ENCODE peak calls at places on chromosomes 12 and 14, in six cellular contexts. V is fibroblast of mammary gland, G is thyroid gland, U is astrocyte of the spinal cord, N is AG04449, H is right lobe of liver. C is an unnamed sample.

GRCh38 chr14:65297744-65298143 is 114.8 kb upstream of the FUT8 start:
- DNase-seq in V (no peak), G (no peak), U (no peak), N (no peak), H (no peak), C (peak)

GRCh38 chr14:105577339-105577861 is 51.0 kb downstream of the TMEM121 start:
- DNase-seq in V (no peak), G (no peak), U (no peak), N (no peak), H (peak), C (no peak)

GRCh38 chr14:59964251-59965007 is 44.5 kb downstream of the LRRC9 start:
- DNase-seq in V (peak), G (no peak), U (peak), N (no peak), H (no peak), C (peak)

GRCh38 chr12:82666830-82667229 is 19.9 kb upstream of the TMTC2 start:
- DNase-seq in V (no peak), G (no peak), U (no peak), N (no peak), H (no peak), C (no peak)

GRCh38 chr12:27537855-27538675 is 14.1 kb downstream of the PPFIBP1 start:
- DNase-seq in V (peak), G (no peak), U (no peak), N (no peak), H (no peak), C (no peak)

GRCh38 chr12:78829690-78830089 is 34.9 kb upstream of the SYT1 start:
- DNase-seq in V (no peak), G (no peak), U (no peak), N (no peak), H (no peak), C (peak)

GRCh38 chr12:57215668-57216013 is 953 bp upstream of the NXPH4 start:
- DNase-seq in V (no peak), G (peak), U (no peak), N (no peak), H (no peak), C (peak)

GRCh38 chr12:6891637-6892036 is 13.0 kb upstream of the LRRC23 start:
- DNase-seq in V (no peak), G (no peak), U (no peak), N (no peak), H (no peak), C (no peak)

GRCh38 chr12:117284160-117284559 is 77.3 kb downstream of the NOS1 start:
- DNase-seq in V (no peak), G (no peak), U (no peak), N (no peak), H (no peak), C (no peak)

GRCh38 chr12:70213707-70214106 is 29.5 kb upstream of the CNOT2 start:
- DNase-seq in V (no peak), G (no peak), U (no peak), N (no peak), H (no peak), C (no peak)

GRCh38 chr12:53481957-53482586 is 17.2 kb downstream of the MAP3K12 start:
- DNase-seq in V (no peak), G (no peak), U (no peak), N (no peak), H (no peak), C (peak)

GRCh38 chr14:92425101-92425500 is 88.5 kb upstream of the RIN3 start:
- DNase-seq in V (peak), G (no peak), U (peak), N (no peak), H (no peak), C (peak)

GRCh38 chr12:77685112-77685511 is 145.6 kb upstream of the NAV3 start:
- DNase-seq in V (peak), G (peak), U (peak), N (peak), H (peak), C (peak)

GRCh38 chr14:99249389-99249788 is 22.6 kb downstream of the BCL11B start:
- DNase-seq in V (no peak), G (no peak), U (no peak), N (no peak), H (no peak), C (peak)

GRCh38 chr14:23306113-23306411 is 571 bp upstream of the BCL2L2 start:
- DNase-seq in V (peak), G (no peak), U (no peak), N (no peak), H (no peak), C (no peak)

GRCh38 chr12:14664434-14665023 is 31.9 kb downstream of the GUCY2C start:
- DNase-seq in V (peak), G (peak), U (peak), N (no peak), H (no peak), C (peak)

GRCh38 chr12:109346920-109347319 is 780 bp upstream of the MYO1H start:
- DNase-seq in V (no peak), G (no peak), U (no peak), N (no peak), H (no peak), C (no peak)

GRCh38 chr12:114041590-114041989 is 75.5 kb upstream of the RBM19 start:
- DNase-seq in V (no peak), G (no peak), U (no peak), N (no peak), H (no peak), C (no peak)

GRCh38 chr14:101721111-101721510 is 40.4 kb upstream of the PPP2R5C start:
- DNase-seq in V (no peak), G (no peak), U (no peak), N (no peak), H (no peak), C (no peak)

GRCh38 chr14:94748667-94749347 is 21.1 kb downstream of the GSC start:
- DNase-seq in V (peak), G (no peak), U (no peak), N (no peak), H (peak), C (no peak)

GRCh38 chr12:48796976-48797375 is 8.1 kb upstream of the ADCY6 start:
- DNase-seq in V (no peak), G (no peak), U (no peak), N (no peak), H (no peak), C (no peak)

GRCh38 chr12:60539592-60539991 is 943.8 kb downstream of the SLC16A7 start:
- DNase-seq in V (no peak), G (no peak), U (no peak), N (no peak), H (no peak), C (no peak)

GRCh38 chr14:61489002-61489401 is 167.6 kb downstream of the PRKCH start:
- DNase-seq in V (no peak), G (no peak), U (no peak), N (no peak), H (no peak), C (no peak)

GRCh38 chr12:27530157-27530922 is 6.3 kb downstream of the PPFIBP1 start:
- DNase-seq in V (peak), G (peak), U (peak), N (no peak), H (no peak), C (no peak)

GRCh38 chr12:28870839-28871440 is 278.1 kb upstream of the FAR2 start:
- DNase-seq in V (peak), G (no peak), U (peak), N (no peak), H (no peak), C (peak)

GRCh38 chr12:68138480-68138879 is 21.1 kb downstream of the IFNG start:
- DNase-seq in V (no peak), G (no peak), U (no peak), N (no peak), H (no peak), C (no peak)

GRCh38 chr12:28191690-28192089 is 1.4 kb downstream of the CCDC91 start:
- DNase-seq in V (peak), G (peak), U (peak), N (no peak), H (no peak), C (no peak)

GRCh38 chr12:62808166-62808879 is 126.6 kb downstream of the PPM1H start:
- DNase-seq in V (no peak), G (no peak), U (no peak), N (no peak), H (no peak), C (no peak)

GRCh38 chr12:26173153-26173552 is 22.2 kb upstream of the SSPN start:
- DNase-seq in V (no peak), G (no peak), U (no peak), N (no peak), H (no peak), C (no peak)

GRCh38 chr12:107057071-107057834 is 36.1 kb downstream of the CRY1 start:
- DNase-seq in V (peak), G (no peak), U (peak), N (no peak), H (no peak), C (peak)

DNA sequence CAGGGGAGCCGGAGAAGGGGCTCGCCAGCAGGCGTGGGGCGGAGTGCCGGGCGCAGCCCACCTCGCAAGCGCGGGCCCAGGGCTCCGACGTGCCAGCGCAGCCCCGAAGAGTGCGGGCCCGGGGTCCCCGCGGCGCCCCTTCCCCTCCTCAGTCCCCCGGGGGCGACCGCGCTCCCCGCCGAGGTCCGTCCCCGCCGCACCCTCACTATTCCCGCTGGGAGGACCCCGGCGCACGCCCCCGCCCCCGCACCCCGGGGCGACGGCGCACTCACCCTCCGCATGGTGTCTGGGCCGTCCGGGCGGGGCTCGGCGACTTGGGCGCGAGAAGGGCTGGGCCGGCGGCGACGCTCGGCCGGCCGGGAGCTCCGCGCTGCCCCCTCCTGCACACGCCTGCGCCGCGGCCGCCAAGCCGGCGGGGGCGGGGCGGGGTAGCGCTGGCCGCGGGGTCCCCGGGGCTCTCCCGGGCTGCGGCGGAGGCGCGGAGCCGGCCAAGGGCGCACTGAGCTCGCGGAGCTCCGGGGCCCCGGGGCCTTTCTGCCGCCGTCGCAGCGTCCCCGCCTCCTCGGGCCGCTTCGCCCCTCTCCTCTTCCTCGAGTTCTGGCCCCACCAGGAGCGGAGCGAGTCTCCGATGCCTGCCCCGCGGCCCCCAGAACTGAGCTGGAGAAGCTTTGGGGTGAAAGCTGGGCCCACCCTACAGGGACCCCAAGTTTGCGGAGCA is 130.0 kb downstream of the NDUFA12 start:
- DNase-seq in V (no peak), G (peak), U (no peak), N (no peak), H (no peak), C (no peak)
- TF ChIP-seq CTCF in V (no peak), G (no peak), U (no peak), N (no peak), H (no peak), C (no peak)

GRCh38 chr12:129902371-129903091 is 1.3 kb downstream of the TMEM132D start:
- DNase-seq in V (no peak), G (no peak), U (no peak), N (no peak), H (no peak), C (no peak)

GRCh38 chr12:129901256-129901655 is 2.6 kb downstream of the TMEM132D start:
- DNase-seq in V (peak), G (no peak), U (peak), N (no peak), H (no peak), C (peak)

GRCh38 chr12:129903956-129904769 is at the start of gene TMEM132D:
- DNase-seq in V (no peak), G (no peak), U (peak), N (no peak), H (no peak), C (no peak)

GRCh38 chr12:129900306-129900705 is 3.5 kb downstream of the TMEM132D start:
- DNase-seq in V (no peak), G (no peak), U (no peak), N (no peak), H (no peak), C (no peak)

DNA sequence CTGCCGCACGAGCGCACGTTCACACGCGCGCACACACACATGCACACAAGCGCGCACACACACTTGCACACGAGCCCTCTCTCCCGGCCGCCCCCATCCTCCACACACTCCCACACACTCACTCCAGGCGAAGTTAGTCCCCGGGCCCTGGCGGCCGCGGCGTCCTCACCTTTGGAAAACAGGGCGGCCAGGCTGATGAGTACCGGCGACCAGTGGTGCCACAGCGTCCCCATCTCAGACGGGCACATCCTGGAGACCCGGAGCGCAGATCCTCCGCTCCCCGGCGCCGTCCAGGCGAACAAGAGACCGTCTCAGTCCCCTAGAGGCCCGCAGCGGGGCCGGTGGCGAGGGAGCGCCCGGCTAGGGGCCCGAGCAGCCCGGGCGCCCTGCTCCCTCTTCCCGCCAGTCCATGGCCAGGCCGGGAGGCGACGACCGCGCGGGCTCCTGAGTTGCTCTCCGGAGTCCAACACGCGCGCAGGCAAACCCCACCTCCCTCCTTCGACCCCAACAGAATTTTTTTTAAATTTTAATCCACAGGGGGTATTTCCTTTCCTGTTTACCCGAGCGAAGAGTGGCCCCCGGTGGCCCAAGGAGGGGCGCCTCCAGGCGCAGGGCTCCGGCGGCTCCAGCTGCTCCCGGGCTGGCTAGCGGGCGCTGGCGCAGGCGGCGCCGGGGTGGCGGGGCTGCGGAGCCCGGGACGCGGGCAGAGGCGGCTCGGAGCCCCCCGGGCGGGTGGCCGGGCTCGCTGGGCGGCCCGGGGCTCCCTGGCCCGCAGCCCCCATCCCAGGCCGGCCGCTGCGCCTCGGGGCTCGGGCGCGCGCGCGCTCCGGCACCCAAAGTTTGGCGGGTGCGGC is 506 bp downstream of the TMEM132D start:
- DNase-seq in V (no peak), G (no peak), U (peak), N (no peak), H (no peak), C (no peak)
- H3K4me3 ChIP-seq in V (no peak), G (no peak), U (peak), N (peak), H (no peak), C (no peak)

DNA sequence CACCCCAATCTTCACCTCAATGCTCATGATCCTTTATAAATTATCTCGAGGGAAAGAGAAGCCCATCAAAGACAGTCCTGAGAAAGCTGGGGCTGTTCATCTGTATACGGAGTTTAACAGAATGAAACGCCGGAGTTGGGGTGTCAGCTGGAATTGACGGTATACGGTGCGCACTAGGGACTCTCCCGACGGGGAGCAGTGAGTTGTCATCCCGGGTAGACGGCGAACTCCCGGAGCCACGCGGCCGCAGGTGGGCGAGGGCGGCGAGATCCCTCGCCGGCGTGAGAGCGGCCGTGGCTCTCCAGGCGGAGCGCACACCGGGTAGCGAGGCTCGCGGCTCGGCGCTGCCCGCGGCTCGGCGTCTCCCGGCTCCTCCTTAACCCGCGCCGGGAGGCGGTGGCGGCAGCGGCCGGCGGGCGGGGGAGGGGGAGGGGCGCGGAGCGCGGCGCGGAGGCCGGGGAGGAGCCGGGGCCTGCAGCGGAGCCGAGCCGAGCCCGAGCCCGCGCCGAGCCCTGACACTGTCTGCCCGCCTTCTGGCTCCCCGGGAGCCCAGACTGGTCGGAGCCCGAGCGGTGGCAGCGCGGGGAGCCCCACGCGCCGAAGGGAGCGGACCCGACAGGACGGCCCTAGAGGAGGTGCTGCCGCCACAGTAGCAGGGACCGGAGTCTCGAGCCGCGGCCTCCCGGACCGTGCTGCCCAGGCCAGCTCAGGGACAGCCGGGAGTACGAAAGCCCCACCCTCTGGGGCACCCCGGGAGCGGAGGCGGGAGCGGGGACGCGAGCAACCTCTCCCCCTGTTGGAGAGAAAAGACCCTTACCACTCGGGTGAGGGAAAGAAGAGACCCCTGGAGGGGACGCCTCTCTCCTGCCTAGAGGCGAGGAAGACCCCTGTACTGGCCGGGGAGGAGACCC is at the start of gene FOXJ2:
- DNase-seq in V (peak), G (peak), U (peak), N (no peak), H (peak), C (peak)
- TF ChIP-seq CTCF in V (no peak), G (no peak), U (peak), N (no peak), H (no peak), C (no peak)

DNA sequence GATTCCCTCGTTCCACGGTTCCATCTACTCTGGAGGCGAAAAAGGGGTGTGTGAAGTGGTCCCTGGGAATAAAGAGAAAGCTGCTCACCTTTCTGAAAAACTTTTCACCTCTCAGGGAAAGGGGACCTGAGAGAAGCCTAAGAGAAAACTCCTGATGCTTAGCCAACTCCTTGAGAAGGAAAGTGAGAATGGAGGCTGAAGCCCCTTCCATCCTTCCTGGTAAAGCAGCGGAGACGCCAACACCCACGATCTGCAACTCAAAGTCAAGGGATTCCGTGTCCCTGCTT is 110.0 kb downstream of the ARF6 start:
- DNase-seq in V (no peak), G (no peak), U (no peak), N (no peak), H (no peak), C (no peak)
- H3K4me3 ChIP-seq in V (peak), G (peak), U (peak), N (peak), H (peak), C (no peak)

GRCh38 chr12:93689076-93689834 is 12.1 kb downstream of the CRADD start:
- DNase-seq in V (no peak), G (no peak), U (no peak), N (no peak), H (no peak), C (peak)
- TF ChIP-seq CTCF in V (no peak), G (no peak), U (no peak), N (no peak), H (no peak), C (no peak)